ENCODE peak calls at places on chromosomes 4 and X, in ten cellular contexts. One of them, this sample, is unnamed.

GRCh38 chrX:25012433-25012735 is 3.4 kb downstream of the ARX start:
- DNase-seq in GDM1: no peak
- DNase-seq in ELR: no peak
- DNase-seq in SJSA1: no peak
- DNase-seq in aorta: no peak
- DNase-seq in AG09319: no peak
- DNase-seq in NCI-H748 treated with DMSO at 0.1 percent for 48 hours: no peak
- DNase-seq in anterior cingulate cortex: no peak
- DNase-seq in RPMI7951: no peak
- DNase-seq in stimulated activated CD8-positive, alpha-beta memory T cell treated with anti-CD3 and anti-CD28 coated beads, Interleukin-12 subunit alpha, Interleukin-12 subunit beta, amount 100 ng/mL, for 1 hour: no peak
- DNase-seq in this sample: no peak

GRCh38 chrX:7266261-7266660 is 118.3 kb upstream of the PUDP start:
- DNase-seq in GDM1: no peak
- DNase-seq in ELR: peak
- DNase-seq in SJSA1: no peak
- DNase-seq in aorta: no peak
- DNase-seq in AG09319: no peak
- DNase-seq in NCI-H748 treated with DMSO at 0.1 percent for 48 hours: no peak
- DNase-seq in anterior cingulate cortex: no peak
- DNase-seq in RPMI7951: no peak
- DNase-seq in stimulated activated CD8-positive, alpha-beta memory T cell treated with anti-CD3 and anti-CD28 coated beads, Interleukin-12 subunit alpha, Interleukin-12 subunit beta, amount 100 ng/mL, for 1 hour: no peak
- DNase-seq in this sample: no peak

GRCh38 chrX:13658602-13659001 is 5.7 kb downstream of the TCEANC start:
- DNase-seq in GDM1: peak
- DNase-seq in ELR: peak
- DNase-seq in SJSA1: no peak
- DNase-seq in aorta: no peak
- DNase-seq in AG09319: peak
- DNase-seq in NCI-H748 treated with DMSO at 0.1 percent for 48 hours: no peak
- DNase-seq in anterior cingulate cortex: no peak
- DNase-seq in RPMI7951: peak
- DNase-seq in stimulated activated CD8-positive, alpha-beta memory T cell treated with anti-CD3 and anti-CD28 coated beads, Interleukin-12 subunit alpha, Interleukin-12 subunit beta, amount 100 ng/mL, for 1 hour: no peak
- DNase-seq in this sample: peak

GRCh38 chr4:103719320-103720204 is at the start of gene TACR3:
- DNase-seq in GDM1: no peak
- DNase-seq in ELR: peak
- DNase-seq in SJSA1: no peak
- DNase-seq in aorta: no peak
- DNase-seq in AG09319: no peak
- DNase-seq in NCI-H748 treated with DMSO at 0.1 percent for 48 hours: peak
- DNase-seq in anterior cingulate cortex: no peak
- DNase-seq in RPMI7951: no peak
- DNase-seq in stimulated activated CD8-positive, alpha-beta memory T cell treated with anti-CD3 and anti-CD28 coated beads, Interleukin-12 subunit alpha, Interleukin-12 subunit beta, amount 100 ng/mL, for 1 hour: no peak
- DNase-seq in this sample: no peak

GRCh38 chr4:112956458-112956857 is 93.0 kb upstream of the ANK2 start:
- DNase-seq in GDM1: no peak
- DNase-seq in ELR: no peak
- DNase-seq in SJSA1: no peak
- DNase-seq in aorta: no peak
- DNase-seq in AG09319: no peak
- DNase-seq in NCI-H748 treated with DMSO at 0.1 percent for 48 hours: peak
- DNase-seq in anterior cingulate cortex: no peak
- DNase-seq in RPMI7951: no peak
- DNase-seq in stimulated activated CD8-positive, alpha-beta memory T cell treated with anti-CD3 and anti-CD28 coated beads, Interleukin-12 subunit alpha, Interleukin-12 subunit beta, amount 100 ng/mL, for 1 hour: no peak
- DNase-seq in this sample: no peak

GRCh38 chrX:135185795-135186443 is 14.7 kb upstream of the CT55 start:
- DNase-seq in GDM1: peak
- DNase-seq in ELR: peak
- DNase-seq in SJSA1: peak
- DNase-seq in aorta: no peak
- DNase-seq in AG09319: peak
- DNase-seq in NCI-H748 treated with DMSO at 0.1 percent for 48 hours: peak
- DNase-seq in anterior cingulate cortex: no peak
- DNase-seq in RPMI7951: peak
- DNase-seq in stimulated activated CD8-positive, alpha-beta memory T cell treated with anti-CD3 and anti-CD28 coated beads, Interleukin-12 subunit alpha, Interleukin-12 subunit beta, amount 100 ng/mL, for 1 hour: no peak
- DNase-seq in this sample: no peak

GRCh38 chrX:103309860-103310591 is 764 bp downstream of the BEX2 start:
- DNase-seq in GDM1: no peak
- DNase-seq in ELR: no peak
- DNase-seq in SJSA1: no peak
- DNase-seq in aorta: no peak
- DNase-seq in AG09319: no peak
- DNase-seq in NCI-H748 treated with DMSO at 0.1 percent for 48 hours: no peak
- DNase-seq in anterior cingulate cortex: no peak
- DNase-seq in RPMI7951: no peak
- DNase-seq in stimulated activated CD8-positive, alpha-beta memory T cell treated with anti-CD3 and anti-CD28 coated beads, Interleukin-12 subunit alpha, Interleukin-12 subunit beta, amount 100 ng/mL, for 1 hour: no peak
- DNase-seq in this sample: no peak

GRCh38 chrX:21745756-21746155 is 12.2 kb downstream of the SMPX start:
- DNase-seq in GDM1: no peak
- DNase-seq in ELR: peak
- DNase-seq in SJSA1: peak
- DNase-seq in aorta: no peak
- DNase-seq in AG09319: no peak
- DNase-seq in NCI-H748 treated with DMSO at 0.1 percent for 48 hours: no peak
- DNase-seq in anterior cingulate cortex: no peak
- DNase-seq in RPMI7951: peak
- DNase-seq in stimulated activated CD8-positive, alpha-beta memory T cell treated with anti-CD3 and anti-CD28 coated beads, Interleukin-12 subunit alpha, Interleukin-12 subunit beta, amount 100 ng/mL, for 1 hour: peak
- DNase-seq in this sample: peak

GRCh38 chr4:57114973-57115372 is 4.8 kb upstream of the IGFBP7 start:
- DNase-seq in GDM1: no peak
- DNase-seq in ELR: peak
- DNase-seq in SJSA1: no peak
- DNase-seq in aorta: no peak
- DNase-seq in AG09319: no peak
- DNase-seq in NCI-H748 treated with DMSO at 0.1 percent for 48 hours: no peak
- DNase-seq in anterior cingulate cortex: no peak
- DNase-seq in RPMI7951: peak
- DNase-seq in stimulated activated CD8-positive, alpha-beta memory T cell treated with anti-CD3 and anti-CD28 coated beads, Interleukin-12 subunit alpha, Interleukin-12 subunit beta, amount 100 ng/mL, for 1 hour: no peak
- DNase-seq in this sample: no peak

GRCh38 chrX:47514553-47515235 is 31.7 kb upstream of the ZNF41 start:
- DNase-seq in GDM1: no peak
- DNase-seq in ELR: peak
- DNase-seq in SJSA1: no peak
- DNase-seq in aorta: no peak
- DNase-seq in AG09319: no peak
- DNase-seq in NCI-H748 treated with DMSO at 0.1 percent for 48 hours: no peak
- DNase-seq in anterior cingulate cortex: no peak
- DNase-seq in RPMI7951: peak
- DNase-seq in stimulated activated CD8-positive, alpha-beta memory T cell treated with anti-CD3 and anti-CD28 coated beads, Interleukin-12 subunit alpha, Interleukin-12 subunit beta, amount 100 ng/mL, for 1 hour: no peak
- DNase-seq in this sample: no peak

GRCh38 chrX:12999422-12999821 is 24.5 kb downstream of the TMSB4X start:
- DNase-seq in GDM1: no peak
- DNase-seq in ELR: no peak
- DNase-seq in SJSA1: no peak
- DNase-seq in aorta: no peak
- DNase-seq in AG09319: no peak
- DNase-seq in NCI-H748 treated with DMSO at 0.1 percent for 48 hours: no peak
- DNase-seq in anterior cingulate cortex: no peak
- DNase-seq in RPMI7951: no peak
- DNase-seq in stimulated activated CD8-positive, alpha-beta memory T cell treated with anti-CD3 and anti-CD28 coated beads, Interleukin-12 subunit alpha, Interleukin-12 subunit beta, amount 100 ng/mL, for 1 hour: no peak
- DNase-seq in this sample: no peak

GRCh38 chr4:48596336-48596735 is 106.3 kb downstream of the ZAR1 start:
- DNase-seq in GDM1: no peak
- DNase-seq in ELR: no peak
- DNase-seq in SJSA1: no peak
- DNase-seq in aorta: no peak
- DNase-seq in AG09319: no peak
- DNase-seq in NCI-H748 treated with DMSO at 0.1 percent for 48 hours: no peak
- DNase-seq in anterior cingulate cortex: no peak
- DNase-seq in RPMI7951: no peak
- DNase-seq in stimulated activated CD8-positive, alpha-beta memory T cell treated with anti-CD3 and anti-CD28 coated beads, Interleukin-12 subunit alpha, Interleukin-12 subunit beta, amount 100 ng/mL, for 1 hour: no peak
- DNase-seq in this sample: no peak

GRCh38 chr4:100742045-100742444 is 224.2 kb upstream of the EMCN start:
- DNase-seq in GDM1: no peak
- DNase-seq in ELR: peak
- DNase-seq in SJSA1: no peak
- DNase-seq in aorta: no peak
- DNase-seq in AG09319: no peak
- DNase-seq in NCI-H748 treated with DMSO at 0.1 percent for 48 hours: no peak
- DNase-seq in anterior cingulate cortex: no peak
- DNase-seq in RPMI7951: peak
- DNase-seq in stimulated activated CD8-positive, alpha-beta memory T cell treated with anti-CD3 and anti-CD28 coated beads, Interleukin-12 subunit alpha, Interleukin-12 subunit beta, amount 100 ng/mL, for 1 hour: no peak
- DNase-seq in this sample: no peak

GRCh38 chr4:94419549-94419948 is 32.2 kb upstream of the PDLIM5 start:
- DNase-seq in GDM1: no peak
- DNase-seq in ELR: no peak
- DNase-seq in SJSA1: no peak
- DNase-seq in aorta: no peak
- DNase-seq in AG09319: no peak
- DNase-seq in NCI-H748 treated with DMSO at 0.1 percent for 48 hours: no peak
- DNase-seq in anterior cingulate cortex: no peak
- DNase-seq in RPMI7951: no peak
- DNase-seq in stimulated activated CD8-positive, alpha-beta memory T cell treated with anti-CD3 and anti-CD28 coated beads, Interleukin-12 subunit alpha, Interleukin-12 subunit beta, amount 100 ng/mL, for 1 hour: no peak
- DNase-seq in this sample: no peak

GRCh38 chrX:33149085-33149484 is 62.3 kb downstream of the DMD start:
- DNase-seq in GDM1: no peak
- DNase-seq in ELR: no peak
- DNase-seq in SJSA1: no peak
- DNase-seq in aorta: no peak
- DNase-seq in AG09319: no peak
- DNase-seq in NCI-H748 treated with DMSO at 0.1 percent for 48 hours: no peak
- DNase-seq in anterior cingulate cortex: no peak
- DNase-seq in RPMI7951: no peak
- DNase-seq in stimulated activated CD8-positive, alpha-beta memory T cell treated with anti-CD3 and anti-CD28 coated beads, Interleukin-12 subunit alpha, Interleukin-12 subunit beta, amount 100 ng/mL, for 1 hour: no peak
- DNase-seq in this sample: no peak

GRCh38 chr4:153465583-153465921 is 608 bp upstream of the TMEM131L start:
- DNase-seq in GDM1: no peak
- DNase-seq in ELR: peak
- DNase-seq in SJSA1: no peak
- DNase-seq in aorta: peak
- DNase-seq in AG09319: no peak
- DNase-seq in NCI-H748 treated with DMSO at 0.1 percent for 48 hours: peak
- DNase-seq in anterior cingulate cortex: no peak
- DNase-seq in RPMI7951: peak
- DNase-seq in stimulated activated CD8-positive, alpha-beta memory T cell treated with anti-CD3 and anti-CD28 coated beads, Interleukin-12 subunit alpha, Interleukin-12 subunit beta, amount 100 ng/mL, for 1 hour: no peak
- DNase-seq in this sample: no peak

GRCh38 chr4:186516287-186516686 is 39.1 kb downstream of the MTNR1A start:
- DNase-seq in GDM1: no peak
- DNase-seq in ELR: no peak
- DNase-seq in SJSA1: no peak
- DNase-seq in aorta: no peak
- DNase-seq in AG09319: no peak
- DNase-seq in NCI-H748 treated with DMSO at 0.1 percent for 48 hours: no peak
- DNase-seq in anterior cingulate cortex: no peak
- DNase-seq in RPMI7951: no peak
- DNase-seq in stimulated activated CD8-positive, alpha-beta memory T cell treated with anti-CD3 and anti-CD28 coated beads, Interleukin-12 subunit alpha, Interleukin-12 subunit beta, amount 100 ng/mL, for 1 hour: no peak
- DNase-seq in this sample: no peak

GRCh38 chrX:11557120-11557519 is 108.6 kb downstream of the ARHGAP6 start:
- DNase-seq in GDM1: no peak
- DNase-seq in ELR: peak
- DNase-seq in SJSA1: peak
- DNase-seq in aorta: no peak
- DNase-seq in AG09319: no peak
- DNase-seq in NCI-H748 treated with DMSO at 0.1 percent for 48 hours: no peak
- DNase-seq in anterior cingulate cortex: no peak
- DNase-seq in RPMI7951: peak
- DNase-seq in stimulated activated CD8-positive, alpha-beta memory T cell treated with anti-CD3 and anti-CD28 coated beads, Interleukin-12 subunit alpha, Interleukin-12 subunit beta, amount 100 ng/mL, for 1 hour: no peak
- DNase-seq in this sample: no peak

GRCh38 chr4:138832563-138832962 is 183.0 kb upstream of the NOCT start:
- DNase-seq in GDM1: no peak
- DNase-seq in ELR: no peak
- DNase-seq in SJSA1: no peak
- DNase-seq in aorta: no peak
- DNase-seq in AG09319: no peak
- DNase-seq in NCI-H748 treated with DMSO at 0.1 percent for 48 hours: no peak
- DNase-seq in anterior cingulate cortex: no peak
- DNase-seq in RPMI7951: no peak
- DNase-seq in stimulated activated CD8-positive, alpha-beta memory T cell treated with anti-CD3 and anti-CD28 coated beads, Interleukin-12 subunit alpha, Interleukin-12 subunit beta, amount 100 ng/mL, for 1 hour: no peak
- DNase-seq in this sample: no peak

GRCh38 chr4:153318696-153319320 is 25.7 kb upstream of the MND1 start:
- DNase-seq in GDM1: no peak
- DNase-seq in ELR: peak
- DNase-seq in SJSA1: peak
- DNase-seq in aorta: no peak
- DNase-seq in AG09319: no peak
- DNase-seq in NCI-H748 treated with DMSO at 0.1 percent for 48 hours: peak
- DNase-seq in anterior cingulate cortex: no peak
- DNase-seq in RPMI7951: peak
- DNase-seq in stimulated activated CD8-positive, alpha-beta memory T cell treated with anti-CD3 and anti-CD28 coated beads, Interleukin-12 subunit alpha, Interleukin-12 subunit beta, amount 100 ng/mL, for 1 hour: no peak
- DNase-seq in this sample: peak

GRCh38 chr4:62324215-62324614 is 1124.1 kb downstream of the ADGRL3 start:
- DNase-seq in GDM1: no peak
- DNase-seq in ELR: no peak
- DNase-seq in SJSA1: no peak
- DNase-seq in aorta: peak
- DNase-seq in AG09319: no peak
- DNase-seq in NCI-H748 treated with DMSO at 0.1 percent for 48 hours: no peak
- DNase-seq in anterior cingulate cortex: no peak
- DNase-seq in RPMI7951: no peak
- DNase-seq in stimulated activated CD8-positive, alpha-beta memory T cell treated with anti-CD3 and anti-CD28 coated beads, Interleukin-12 subunit alpha, Interleukin-12 subunit beta, amount 100 ng/mL, for 1 hour: no peak
- DNase-seq in this sample: no peak

GRCh38 chr4:42371306-42372063 is 25.8 kb upstream of the SHISA3 start:
- DNase-seq in GDM1: peak
- DNase-seq in ELR: peak
- DNase-seq in SJSA1: no peak
- DNase-seq in aorta: no peak
- DNase-seq in AG09319: peak
- DNase-seq in NCI-H748 treated with DMSO at 0.1 percent for 48 hours: no peak
- DNase-seq in anterior cingulate cortex: no peak
- DNase-seq in RPMI7951: peak
- DNase-seq in stimulated activated CD8-positive, alpha-beta memory T cell treated with anti-CD3 and anti-CD28 coated beads, Interleukin-12 subunit alpha, Interleukin-12 subunit beta, amount 100 ng/mL, for 1 hour: no peak
- DNase-seq in this sample: no peak

GRCh38 chr4:175891863-175892262 is 79.8 kb upstream of the GPM6A start:
- DNase-seq in GDM1: no peak
- DNase-seq in ELR: peak
- DNase-seq in SJSA1: no peak
- DNase-seq in aorta: no peak
- DNase-seq in AG09319: no peak
- DNase-seq in NCI-H748 treated with DMSO at 0.1 percent for 48 hours: peak
- DNase-seq in anterior cingulate cortex: no peak
- DNase-seq in RPMI7951: no peak
- DNase-seq in stimulated activated CD8-positive, alpha-beta memory T cell treated with anti-CD3 and anti-CD28 coated beads, Interleukin-12 subunit alpha, Interleukin-12 subunit beta, amount 100 ng/mL, for 1 hour: no peak
- DNase-seq in this sample: no peak

GRCh38 chrX:70592091-70592490 is 147.5 kb downstream of the DLG3 start:
- DNase-seq in GDM1: no peak
- DNase-seq in ELR: peak
- DNase-seq in SJSA1: peak
- DNase-seq in aorta: no peak
- DNase-seq in AG09319: peak
- DNase-seq in NCI-H748 treated with DMSO at 0.1 percent for 48 hours: no peak
- DNase-seq in anterior cingulate cortex: no peak
- DNase-seq in RPMI7951: peak
- DNase-seq in stimulated activated CD8-positive, alpha-beta memory T cell treated with anti-CD3 and anti-CD28 coated beads, Interleukin-12 subunit alpha, Interleukin-12 subunit beta, amount 100 ng/mL, for 1 hour: no peak
- DNase-seq in this sample: no peak

GRCh38 chr4:69518543-69519198 is 23.0 kb upstream of the UGT2B4 start:
- DNase-seq in GDM1: no peak
- DNase-seq in ELR: no peak
- DNase-seq in SJSA1: no peak
- DNase-seq in aorta: no peak
- DNase-seq in AG09319: no peak
- DNase-seq in NCI-H748 treated with DMSO at 0.1 percent for 48 hours: no peak
- DNase-seq in anterior cingulate cortex: no peak
- DNase-seq in RPMI7951: no peak
- DNase-seq in stimulated activated CD8-positive, alpha-beta memory T cell treated with anti-CD3 and anti-CD28 coated beads, Interleukin-12 subunit alpha, Interleukin-12 subunit beta, amount 100 ng/mL, for 1 hour: no peak
- DNase-seq in this sample: no peak

GRCh38 chr4:3285558-3286334 is 7.1 kb upstream of the RGS12 start:
- DNase-seq in GDM1: no peak
- DNase-seq in ELR: peak
- DNase-seq in SJSA1: no peak
- DNase-seq in aorta: no peak
- DNase-seq in AG09319: peak
- DNase-seq in NCI-H748 treated with DMSO at 0.1 percent for 48 hours: no peak
- DNase-seq in anterior cingulate cortex: no peak
- DNase-seq in RPMI7951: peak
- DNase-seq in stimulated activated CD8-positive, alpha-beta memory T cell treated with anti-CD3 and anti-CD28 coated beads, Interleukin-12 subunit alpha, Interleukin-12 subunit beta, amount 100 ng/mL, for 1 hour: no peak
- DNase-seq in this sample: peak

GRCh38 chrX:41382699-41383645 is 49.0 kb downstream of the DDX3X start:
- DNase-seq in GDM1: no peak
- DNase-seq in ELR: peak
- DNase-seq in SJSA1: peak
- DNase-seq in aorta: peak
- DNase-seq in AG09319: no peak
- DNase-seq in NCI-H748 treated with DMSO at 0.1 percent for 48 hours: no peak
- DNase-seq in anterior cingulate cortex: no peak
- DNase-seq in RPMI7951: peak
- DNase-seq in stimulated activated CD8-positive, alpha-beta memory T cell treated with anti-CD3 and anti-CD28 coated beads, Interleukin-12 subunit alpha, Interleukin-12 subunit beta, amount 100 ng/mL, for 1 hour: no peak
- DNase-seq in this sample: no peak

GRCh38 chrX:132412208-132412607 is 76.6 kb downstream of the MBNL3 start:
- DNase-seq in GDM1: no peak
- DNase-seq in ELR: no peak
- DNase-seq in SJSA1: no peak
- DNase-seq in aorta: no peak
- DNase-seq in AG09319: no peak
- DNase-seq in NCI-H748 treated with DMSO at 0.1 percent for 48 hours: no peak
- DNase-seq in anterior cingulate cortex: no peak
- DNase-seq in RPMI7951: no peak
- DNase-seq in stimulated activated CD8-positive, alpha-beta memory T cell treated with anti-CD3 and anti-CD28 coated beads, Interleukin-12 subunit alpha, Interleukin-12 subunit beta, amount 100 ng/mL, for 1 hour: no peak
- DNase-seq in this sample: no peak